ENCODE peak calls at places on chromosome 17, in four cellular contexts. M is GM12878, G is K562, N is HepG2. S is an unnamed sample.

GRCh38 chr17:77483128-77483598 is 342.4 kb downstream of the SEC14L1 start:
- DNase-seq in M (no peak), G (no peak), N (no peak), S (no peak)

GRCh38 chr17:64457156-64457555 is 8.2 kb downstream of the MILR1 start:
- DNase-seq in M (no peak), G (no peak), N (no peak), S (no peak)

GRCh38 chr17:55237826-55238196 is 26.9 kb upstream of the HLF start:
- DNase-seq in M (no peak), G (no peak), N (no peak), S (no peak)

GRCh38 chr17:60047590-60047989 is 31.1 kb downstream of the HEATR6 start:
- DNase-seq in M (no peak), G (no peak), N (no peak), S (no peak)

GRCh38 chr17:57534863-57535651 is 210.0 kb downstream of the CCDC182 start:
- DNase-seq in M (no peak), G (peak), N (no peak), S (peak)

GRCh38 chr17:50026901-50027638 is 28.8 kb upstream of the ITGA3 start:
- DNase-seq in M (no peak), G (peak), N (peak), S (peak)

GRCh38 chr17:79874329-79874981 is 35.2 kb upstream of the CBX4 start:
- DNase-seq in M (no peak), G (peak), N (peak), S (peak)

GRCh38 chr17:65556014-65556909 is 5.2 kb downstream of the AXIN2 start:
- DNase-seq in M (no peak), G (peak), N (peak), S (peak)

GRCh38 chr17:31918701-31919128 is 17.2 kb upstream of the UTP6 start:
- DNase-seq in M (no peak), G (no peak), N (peak), S (no peak)

GRCh38 chr17:69061901-69062556 is 1.3 kb upstream of the ABCA9 start:
- DNase-seq in M (no peak), G (no peak), N (no peak), S (no peak)

GRCh38 chr17:45104497-45104896 is 27.8 kb downstream of the PLCD3 start:
- DNase-seq in M (no peak), G (no peak), N (no peak), S (no peak)

GRCh38 chr17:60304502-60304901 is 87.4 kb downstream of the USP32 start:
- DNase-seq in M (no peak), G (no peak), N (no peak), S (no peak)

GRCh38 chr17:77466140-77466539 is 325.4 kb downstream of the SEC14L1 start:
- DNase-seq in M (no peak), G (no peak), N (no peak), S (no peak)

GRCh38 chr17:2837147-2837561 is 40.9 kb downstream of the RAP1GAP2 start:
- DNase-seq in M (no peak), G (no peak), N (no peak), S (no peak)

GRCh38 chr17:14300628-14301278 is at the start of gene HS3ST3B1:
- DNase-seq in M (no peak), G (peak), N (peak), S (peak)

GRCh38 chr17:14301279-14301760 is 439 bp downstream of the HS3ST3B1 start:
- DNase-seq in M (no peak), G (peak), N (no peak), S (no peak)

GRCh38 chr17:14303343-14304221 is 2.7 kb downstream of the HS3ST3B1 start:
- DNase-seq in M (no peak), G (peak), N (no peak), S (no peak)

GRCh38 chr17:14302421-14303099 is 1.7 kb downstream of the HS3ST3B1 start:
- DNase-seq in M (no peak), G (peak), N (peak), S (peak)

DNA sequence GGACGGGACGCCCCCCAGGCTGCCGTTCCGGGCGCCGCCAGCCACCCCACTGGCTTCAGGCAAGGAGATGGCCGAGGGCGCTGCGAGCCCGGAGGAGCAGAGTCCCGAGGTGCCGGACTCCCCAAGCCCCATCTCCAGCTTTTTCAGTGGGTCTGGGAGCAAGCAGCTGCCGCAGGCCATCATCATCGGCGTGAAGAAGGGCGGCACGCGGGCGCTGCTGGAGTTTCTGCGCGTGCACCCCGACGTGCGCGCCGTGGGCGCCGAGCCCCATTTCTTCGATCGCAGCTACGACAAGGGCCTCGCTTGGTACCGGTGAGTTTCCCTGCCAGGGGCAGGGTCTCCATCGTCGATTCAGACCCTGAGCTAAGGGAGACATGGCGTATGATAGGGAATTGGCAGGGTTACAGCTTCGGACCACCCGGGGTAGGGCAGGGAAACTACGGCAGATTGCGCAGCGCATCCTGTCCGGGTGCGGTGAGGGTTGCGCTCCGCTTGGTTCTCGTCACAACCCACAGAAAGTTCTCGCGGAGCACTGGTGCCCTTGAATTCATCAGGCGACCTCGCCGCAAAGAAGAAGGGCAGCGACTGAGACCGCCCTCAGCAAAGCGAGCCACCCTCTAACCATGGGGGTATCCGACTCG is 1.0 kb downstream of the HS3ST3B1 start:
- DNase-seq in M (no peak), G (peak), N (no peak), S (no peak)
- TF ChIP-seq SP1 in M (no peak), G (no peak), N (no peak), S (no peak)

DNA sequence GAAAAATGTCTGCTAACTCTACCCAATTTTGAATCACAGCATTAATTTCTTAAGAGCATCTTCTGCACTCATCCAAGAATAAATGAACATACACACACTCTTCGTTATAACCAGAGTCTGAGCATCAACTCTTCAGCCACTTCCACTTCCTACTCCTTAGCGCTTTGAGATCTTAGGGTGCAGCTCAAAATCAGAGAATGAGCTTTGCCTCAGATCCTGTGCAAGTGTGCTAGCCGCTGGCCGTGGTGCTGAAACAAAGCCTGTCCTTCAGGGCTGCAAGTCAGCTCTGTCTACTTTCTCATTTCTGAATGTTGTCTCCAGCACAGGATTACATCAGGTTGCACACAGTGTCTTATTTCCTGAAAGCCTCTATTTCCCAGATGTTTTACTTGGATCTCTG is 165.4 kb downstream of the AIPL1 start:
- DNase-seq in M (no peak), G (peak), N (no peak), S (peak)
- TF ChIP-seq FOXM1 in M (no peak), G (no peak), N (no peak), S (no peak)

GRCh38 chr17:43369986-43370385 is 28.8 kb upstream of the ARL4D start:
- DNase-seq in M (no peak), G (no peak), N (no peak), S (no peak)
- TF ChIP-seq SP1 in M (no peak), G (no peak), N (no peak), S (no peak)

GRCh38 chr17:82216301-82217119 is 3.9 kb upstream of the CCDC57 start:
- DNase-seq in M (peak), G (no peak), N (peak), S (no peak)
- TF ChIP-seq FOXM1 in M (no peak), G (no peak), N (no peak), S (no peak)

GRCh38 chr17:41140360-41141132 is at the start of gene KRTAP4-6:
- DNase-seq in M (no peak), G (no peak), N (peak), S (no peak)
- TF ChIP-seq SP1 in M (no peak), G (no peak), N (no peak), S (no peak)

S was measured in HEK293T.